ENCODE peak calls at places on chromosomes 6 and 20, in nine cellular contexts. P, J, A, E, O, M, D, L and N are unnamed samples.

GRCh38 chr6:122696079-122696478 is 83.4 kb upstream of the FABP7 start:
- DNase-seq in D (peak; percentile 66), P (no peak), E (no peak), L (no peak), M (no peak), J (peak; percentile 88), O (peak; percentile 21), A (peak; percentile 80), N (peak; percentile 44)

GRCh38 chr6:48134246-48134645 is 23.2 kb upstream of the PTCHD4 start:
- DNase-seq in E (no peak), O (no peak), J (no peak), P (no peak), M (no peak), A (no peak), D (no peak), L (no peak), N (no peak)

GRCh38 chr6:15608406-15608805 is 54.4 kb downstream of the DTNBP1 start:
- DNase-seq in A (peak; percentile 83), L (no peak), E (peak; percentile 26), D (peak; percentile 83), O (peak; percentile 68), M (no peak), P (no peak), J (no peak), N (no peak)

GRCh38 chr6:11918739-11919605 is 93.1 kb upstream of the HIVEP1 start:
- DNase-seq in O (no peak), J (no peak), M (no peak), L (no peak), P (no peak), A (no peak), E (no peak), D (no peak), N (no peak)

GRCh38 chr20:20594171-20594530 is 118.3 kb downstream of the RALGAPA2 start:
- DNase-seq in O (no peak), M (peak; percentile 33), J (no peak), L (peak; percentile 38), A (peak; percentile 57), P (no peak), D (peak; percentile 43), E (no peak), N (no peak)

GRCh38 chr6:144362042-144363018 is 77.2 kb downstream of the UTRN start:
- DNase-seq in O (no peak), D (peak; percentile 37), J (no peak), L (no peak), E (peak; percentile 40), A (peak; percentile 44), M (peak; percentile 21), P (peak; percentile 11), N (no peak)

GRCh38 chr6:105035299-105035698 is 78.4 kb downstream of the LIN28B start:
- DNase-seq in A (no peak), E (no peak), M (no peak), D (no peak), P (no peak), O (no peak), J (no peak), L (no peak), N (no peak)

GRCh38 chr20:38523697-38524096 is 51.1 kb downstream of the RALGAPB start:
- DNase-seq in J (no peak), O (no peak), D (peak; percentile 47), L (no peak), P (no peak), A (peak; percentile 58), E (no peak), M (no peak), N (peak; percentile 30)

GRCh38 chr6:33727126-33727525 is 15.6 kb upstream of the UQCC2 start:
- DNase-seq in E (no peak), J (no peak), D (no peak), M (no peak), P (no peak), O (no peak), A (no peak), L (no peak), N (no peak)

GRCh38 chr20:10992776-10993175 is 319.0 kb upstream of the JAG1 start:
- DNase-seq in P (no peak), D (peak; percentile 11), L (no peak), J (peak; percentile 33), E (no peak), O (no peak), M (no peak), A (peak; percentile 68), N (no peak)

GRCh38 chr6:41413250-41413649 is 77.8 kb downstream of the NCR2 start:
- DNase-seq in E (no peak), D (no peak), P (no peak), J (no peak), A (no peak), L (no peak), O (no peak), M (no peak), N (no peak)

GRCh38 chr20:31666258-31667042 is 28.7 kb downstream of the COX4I2 start:
- DNase-seq in O (no peak), E (peak; percentile 65), D (no peak), A (no peak), J (no peak), M (no peak), L (peak; percentile 35), P (no peak), N (no peak)

GRCh38 chr6:157098999-157099398 is 224.3 kb downstream of the TMEM242 start:
- DNase-seq in M (no peak), L (no peak), P (no peak), O (no peak), D (no peak), J (no peak), E (no peak), A (no peak), N (no peak)

GRCh38 chr6:154196333-154196732 is 157.3 kb downstream of the OPRM1 start:
- DNase-seq in M (no peak), E (no peak), A (no peak), P (no peak), L (no peak), O (no peak), D (no peak), J (no peak), N (no peak)

DNA sequence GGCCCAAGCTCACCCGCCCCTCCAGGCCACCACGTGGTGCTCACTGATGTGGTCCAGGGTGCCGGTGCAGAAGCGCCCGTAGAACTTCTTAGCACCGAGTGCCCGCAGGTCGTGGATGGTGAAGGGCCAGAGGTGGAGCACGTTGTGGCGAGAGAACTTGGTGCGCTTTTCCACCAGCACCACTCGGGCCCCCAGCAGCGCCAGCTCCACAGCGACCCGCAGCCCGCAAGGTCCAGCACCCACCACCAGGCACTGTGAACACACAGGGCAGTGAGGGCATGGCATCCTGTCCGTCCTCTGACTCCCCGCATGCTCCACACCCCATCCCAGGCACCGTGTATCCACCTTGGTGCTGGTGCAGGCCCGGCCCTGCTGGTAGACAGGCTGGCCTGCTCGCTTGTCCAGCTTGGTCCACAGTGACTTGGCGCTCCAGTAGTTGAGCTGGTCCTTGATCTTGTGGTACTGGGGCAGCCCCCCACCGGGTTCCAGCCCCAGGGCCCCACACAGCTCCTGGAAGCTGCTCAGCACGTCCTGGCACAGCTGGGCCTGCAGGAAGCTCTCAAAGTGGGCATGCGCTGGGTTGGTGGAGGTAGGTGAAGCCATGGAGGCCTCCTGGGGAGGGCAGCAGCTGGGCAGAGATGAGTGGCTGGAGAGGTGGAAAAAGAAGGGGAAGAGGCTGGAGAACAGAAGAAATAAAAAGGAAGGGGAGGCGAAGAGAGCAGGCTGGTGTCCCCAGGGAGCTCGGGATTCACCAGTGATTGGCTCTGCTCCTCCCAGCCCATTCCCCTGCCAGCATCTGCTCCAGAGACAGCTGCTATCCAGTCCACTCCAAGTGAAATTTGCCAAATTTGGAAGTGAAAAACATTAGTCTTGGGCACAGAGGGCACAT is 1.7 kb downstream of the MICAL1 start:
- DNase-seq in O (no peak), P (peak; percentile 73), M (no peak), J (no peak), A (peak; percentile 27), D (peak; percentile 66), E (peak; percentile 44), L (peak; percentile 52), N (no peak)
- H3K4me3 ChIP-seq in O (peak overlapping the region; percentile 75), P (peak overlapping the region; percentile 79), M (peak overlapping the region; percentile 86), J (peak overlapping the region; percentile 70), A (peak overlapping the region; percentile 84), D (peak overlapping the region; percentile 92), E (no peak overlapping the region), L (peak overlapping the region; percentile 82), N (peak overlapping the region; percentile 89)

GRCh38 chr20:16528078-16528477 is 45.2 kb downstream of the KIF16B start:
- DNase-seq in P (no peak), A (peak; percentile 77), D (peak; percentile 69), O (peak; percentile 32), L (no peak), M (no peak), J (peak; percentile 62), E (no peak), N (peak; percentile 83)
- H3K4me3 ChIP-seq in P (no peak overlapping the region), A (no peak overlapping the region), D (no peak overlapping the region), O (no peak overlapping the region), L (no peak overlapping the region), M (no peak overlapping the region), J (no peak overlapping the region), E (no peak overlapping the region), N (no peak overlapping the region)

GRCh38 chr6:27293436-27294152 is 18.5 kb downstream of the POM121L2 start:
- DNase-seq in E (no peak), J (no peak), O (peak; percentile 56), L (no peak), P (no peak), A (peak; percentile 61), D (peak; percentile 47), M (peak; percentile 53), N (no peak)

GRCh38 chr6:27287751-27288135 is 24.3 kb downstream of the POM121L2 start:
- DNase-seq in P (no peak), J (no peak), E (no peak), D (no peak), A (no peak), O (no peak), L (no peak), M (no peak), N (no peak)

GRCh38 chr6:27288136-27289044 is 23.7 kb downstream of the POM121L2 start:
- DNase-seq in D (no peak), M (peak; percentile 50), L (no peak), J (no peak), O (no peak), P (peak; percentile 48), E (no peak), A (no peak), N (no peak)

GRCh38 chr6:27290065-27290849 is 21.8 kb downstream of the POM121L2 start:
- DNase-seq in E (no peak), D (no peak), P (no peak), J (no peak), O (peak; percentile 73), L (no peak), M (no peak), A (peak; percentile 38), N (no peak)

GRCh38 chr6:27290850-27291208 is 21.2 kb downstream of the POM121L2 start:
- DNase-seq in O (no peak), J (no peak), M (no peak), L (no peak), P (no peak), A (no peak), D (no peak), E (no peak), N (no peak)
- H3K4me3 ChIP-seq in O (peak overlapping the region; percentile 27), J (peak overlapping the region; percentile 10), M (no peak overlapping the region), L (no peak overlapping the region), P (no peak overlapping the region), A (peak overlapping the region; percentile 6), D (no peak overlapping the region), E (no peak overlapping the region), N (peak overlapping the region; percentile 31)

GRCh38 chr6:165231177-165231576 is 78.2 kb downstream of the C6orf118 start:
- DNase-seq in O (no peak), P (no peak), J (no peak), A (no peak), D (no peak), M (no peak), L (no peak), E (no peak), N (no peak)
- H3K4me3 ChIP-seq in O (no peak overlapping the region), P (no peak overlapping the region), J (no peak overlapping the region), A (no peak overlapping the region), D (no peak overlapping the region), M (no peak overlapping the region), L (no peak overlapping the region), E (no peak overlapping the region), N (no peak overlapping the region)

GRCh38 chr20:35768731-35769664 is 2.8 kb upstream of the PHF20 start:
- DNase-seq in L (no peak), M (peak; percentile 85), O (peak; percentile 84), E (peak; percentile 94), J (peak; percentile 87), P (no peak), A (peak; percentile 99), D (peak; percentile 99), N (peak; percentile 84)
- H3K4me3 ChIP-seq in L (peak overlapping the region; percentile 21), M (peak overlapping the region; percentile 51), O (no peak overlapping the region), E (no peak overlapping the region), J (no peak overlapping the region), P (no peak overlapping the region), A (no peak overlapping the region), D (no peak overlapping the region), N (no peak overlapping the region)